ENCODE peak calls at places on chromosomes 5 and 9, in six cellular contexts. C, W, N, I, P and H are unnamed samples.

GRCh38 chr9:34658461-34658860 is 4.0 kb downstream of the CCL27 start:
- DNase-seq in C (no peak), W (no peak), N (no peak), I (no peak), P (no peak), H (no peak)

GRCh38 chr5:143514915-143515314 is 111.4 kb upstream of the NR3C1 start:
- DNase-seq in C (no peak), W (no peak), N (no peak), I (no peak), P (no peak), H (no peak)

GRCh38 chr9:129014611-129015010 is 13.5 kb downstream of the SH3GLB2 start:
- DNase-seq in C (peak), W (no peak), N (no peak), I (no peak), P (no peak), H (no peak)

GRCh38 chr9:84937086-84937670 is 267.6 kb downstream of the NTRK2 start:
- DNase-seq in C (no peak), W (no peak), N (no peak), I (no peak), P (no peak), H (no peak)

GRCh38 chr9:101325053-101325452 is 59.8 kb downstream of the BAAT start:
- DNase-seq in C (no peak), W (no peak), N (no peak), I (no peak), P (no peak), H (no peak)

GRCh38 chr5:66242050-66242449 is 98.0 kb downstream of the SREK1 start:
- DNase-seq in C (no peak), W (no peak), N (no peak), I (no peak), P (no peak), H (peak)

GRCh38 chr9:89597711-89598707 is 6.8 kb upstream of the GADD45G start:
- DNase-seq in C (peak), W (no peak), N (peak), I (no peak), P (peak), H (peak)

GRCh38 chr5:76638466-76638865 is 15.3 kb upstream of the F2RL2 start:
- DNase-seq in C (no peak), W (no peak), N (no peak), I (no peak), P (no peak), H (no peak)

GRCh38 chr9:129968690-129969485 is 74.1 kb downstream of the FNBP1 start:
- DNase-seq in C (no peak), W (no peak), N (no peak), I (no peak), P (peak), H (peak)

GRCh38 chr9:135584934-135585333 is 23.4 kb downstream of the PAEP start:
- DNase-seq in C (no peak), W (no peak), N (no peak), I (no peak), P (no peak), H (no peak)

GRCh38 chr5:135095052-135095715 is 61.2 kb upstream of the PITX1 start:
- DNase-seq in C (no peak), W (no peak), N (no peak), I (no peak), P (no peak), H (no peak)

GRCh38 chr5:111075520-111075919 is 4.0 kb downstream of the TSLP start:
- DNase-seq in C (no peak), W (no peak), N (no peak), I (no peak), P (peak), H (peak)

GRCh38 chr9:35564658-35565061 is 40.4 kb upstream of the TESK1 start:
- DNase-seq in C (no peak), W (no peak), N (no peak), I (no peak), P (no peak), H (no peak)

GRCh38 chr5:23139338-23140171 is 286.4 kb upstream of the CDH12 start:
- DNase-seq in C (peak), W (no peak), N (no peak), I (no peak), P (peak), H (peak)

GRCh38 chr5:170623576-170624181 is 119.9 kb downstream of the KCNIP1 start:
- DNase-seq in C (peak), W (no peak), N (peak), I (no peak), P (peak), H (peak)

GRCh38 chr9:133691659-133692363 is 46.3 kb downstream of the SARDH start:
- DNase-seq in C (peak), W (peak), N (no peak), I (peak), P (no peak), H (peak)

GRCh38 chr5:54993318-54993717 is 7.9 kb upstream of the ESM1 start:
- DNase-seq in C (no peak), W (no peak), N (no peak), I (no peak), P (no peak), H (no peak)

GRCh38 chr5:148776780-148777179 is 49.6 kb upstream of the ADRB2 start:
- DNase-seq in C (peak), W (no peak), N (no peak), I (no peak), P (no peak), H (peak)

GRCh38 chr5:111697881-111698757 is 58.9 kb downstream of the NREP start:
- DNase-seq in C (no peak), W (no peak), N (no peak), I (no peak), P (peak), H (peak)

GRCh38 chr9:82761911-82762310 is 301.0 kb downstream of the RASEF start:
- DNase-seq in C (no peak), W (no peak), N (no peak), I (no peak), P (no peak), H (no peak)

GRCh38 chr5:14714706-14715105 is 50.2 kb downstream of the OTULIN start:
- DNase-seq in C (no peak), W (no peak), N (no peak), I (no peak), P (no peak), H (peak)

GRCh38 chr9:31045810-31046209 is 1338.6 kb upstream of the ACO1 start:
- DNase-seq in C (no peak), W (no peak), N (no peak), I (no peak), P (no peak), H (peak)

GRCh38 chr5:66958984-66959641 is 237.5 kb downstream of the CD180 start:
- DNase-seq in C (no peak), W (no peak), N (no peak), I (peak), P (peak), H (peak)

GRCh38 chr9:72292184-72292787 is 72.7 kb downstream of the ZFAND5 start:
- DNase-seq in C (peak), W (no peak), N (no peak), I (no peak), P (peak), H (peak)

DNA sequence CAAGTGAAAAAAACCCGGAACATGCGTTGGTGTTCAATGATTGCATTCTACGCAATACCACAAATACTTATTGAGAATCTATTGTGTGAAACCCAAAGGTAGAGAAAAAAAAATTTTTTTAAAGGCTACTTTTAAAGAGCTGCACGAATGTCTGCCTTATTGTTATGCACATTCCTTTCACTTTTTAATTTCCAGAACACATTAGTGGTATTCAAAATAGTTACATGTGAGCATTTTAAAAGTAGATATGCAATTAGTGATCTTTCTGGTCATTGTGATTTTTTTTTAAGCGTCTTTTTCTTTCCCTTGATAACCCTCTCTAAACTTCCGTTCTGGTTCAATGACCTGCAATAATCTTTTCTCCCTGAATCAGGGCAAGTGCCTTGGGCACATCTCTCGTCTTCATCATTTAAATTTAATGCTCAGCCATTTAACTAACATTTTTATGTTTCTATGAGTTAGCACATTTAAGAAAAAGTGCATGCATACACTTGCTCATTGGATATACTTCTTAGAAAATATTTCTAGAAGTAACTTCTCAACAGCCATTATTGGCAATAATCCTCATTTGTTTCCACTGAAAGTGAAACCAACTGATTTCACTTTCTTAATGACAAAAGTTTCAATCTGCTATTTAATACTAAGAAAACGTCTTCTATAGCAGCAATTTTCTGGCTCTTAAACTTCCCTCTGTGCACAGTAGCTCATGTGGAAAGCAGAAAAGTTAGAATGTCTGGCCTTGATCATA is 80.3 kb downstream of the CDH6 start:
- DNase-seq in C (no peak), W (no peak), N (no peak), I (no peak), P (peak), H (no peak)
- H3K4me3 ChIP-seq in C (no peak), W (peak), N (no peak), I (peak), P (peak), H (no peak)

GRCh38 chr9:116152941-116153764 is 438 bp upstream of the PAPPA start:
- DNase-seq in C (no peak), W (no peak), N (no peak), I (no peak), P (peak), H (peak)

GRCh38 chr9:116153765-116154333 is at the start of gene PAPPA:
- DNase-seq in C (no peak), W (no peak), N (peak), I (peak), P (no peak), H (no peak)

GRCh38 chr9:116151966-116152381 is 1.6 kb upstream of the PAPPA start:
- DNase-seq in C (no peak), W (no peak), N (no peak), I (no peak), P (peak), H (peak)

GRCh38 chr9:116151199-116151598 is 2.4 kb upstream of the PAPPA start:
- DNase-seq in C (no peak), W (no peak), N (no peak), I (no peak), P (no peak), H (no peak)

GRCh38 chr9:116152390-116152789 is 1.2 kb upstream of the PAPPA start:
- DNase-seq in C (no peak), W (no peak), N (no peak), I (no peak), P (no peak), H (peak)
- H3K4me3 ChIP-seq in C (no peak), W (no peak), N (no peak), I (no peak), P (peak), H (no peak)

GRCh38 chr5:141121985-141122384 is 367 bp downstream of the PCDHB4 start:
- DNase-seq in C (no peak), W (peak), N (no peak), I (no peak), P (no peak), H (no peak)
- H3K4me3 ChIP-seq in C (no peak), W (peak), N (no peak), I (peak), P (no peak), H (no peak)

GRCh38 chr5:180495292-180495691 is 1.1 kb downstream of the CNOT6 start:
- DNase-seq in C (no peak), W (no peak), N (no peak), I (no peak), P (no peak), H (peak)

GRCh38 chr5:180494510-180495181 is 467 bp downstream of the CNOT6 start:
- DNase-seq in C (peak), W (peak), N (peak), I (peak), P (peak), H (peak)

GRCh38 chr5:180494060-180494509 is at the start of gene CNOT6:
- DNase-seq in C (peak), W (peak), N (peak), I (peak), P (peak), H (peak)

GRCh38 chr5:180498378-180498777 is 4.2 kb downstream of the CNOT6 start:
- DNase-seq in C (no peak), W (no peak), N (no peak), I (no peak), P (no peak), H (peak)

GRCh38 chr5:180495991-180496741 is 2.0 kb downstream of the CNOT6 start:
- DNase-seq in C (no peak), W (no peak), N (no peak), I (no peak), P (no peak), H (peak)
- H3K4me3 ChIP-seq in C (peak), W (peak), N (no peak), I (peak), P (peak), H (peak)

GRCh38 chr5:130692766-130693165 is 472.3 kb downstream of the HINT1 start:
- DNase-seq in C (no peak), W (no peak), N (no peak), I (no peak), P (peak), H (no peak)
- H3K4me3 ChIP-seq in C (no peak), W (no peak), N (no peak), I (no peak), P (no peak), H (no peak)

GRCh38 chr9:127968717-127969383 is 11.9 kb downstream of the EEIG1 start:
- DNase-seq in C (no peak), W (peak), N (no peak), I (peak), P (peak), H (peak)
- H3K4me3 ChIP-seq in C (no peak), W (no peak), N (no peak), I (peak), P (no peak), H (no peak)